ENCODE peak calls at places on chromosomes 11 and 22, in four cellular contexts. One of them, this sample, is unnamed.

GRCh38 chr11:16669799-16670415 is 68.5 kb upstream of the C11orf58 start:
- DNase-seq in Calu3: peak; percentile 79
- DNase-seq in substantia nigra: no peak
- DNase-seq in ACHN: peak; percentile 34
- DNase-seq in this sample: peak; percentile 28

GRCh38 chr11:96267490-96268010 is 75.4 kb downstream of the MAML2 start:
- DNase-seq in Calu3: no peak
- DNase-seq in substantia nigra: no peak
- DNase-seq in ACHN: no peak
- DNase-seq in this sample: no peak

GRCh38 chr11:94647926-94648325 is 80.8 kb downstream of the PIWIL4 start:
- DNase-seq in Calu3: no peak
- DNase-seq in substantia nigra: no peak
- DNase-seq in ACHN: no peak
- DNase-seq in this sample: no peak

GRCh38 chr11:78074756-78075155 is 4.9 kb downstream of the NDUFC2 start:
- DNase-seq in Calu3: peak; percentile 36
- DNase-seq in substantia nigra: no peak
- DNase-seq in ACHN: no peak
- DNase-seq in this sample: no peak

GRCh38 chr22:41240377-41241132 is at the start of gene CHADL:
- DNase-seq in Calu3: no peak
- DNase-seq in substantia nigra: peak; percentile 98
- DNase-seq in ACHN: no peak
- DNase-seq in this sample: no peak

GRCh38 chr11:48103621-48104561 is 112.7 kb upstream of the OR4B1 start:
- DNase-seq in Calu3: peak; percentile 67
- DNase-seq in substantia nigra: peak; percentile 28
- DNase-seq in ACHN: no peak
- DNase-seq in this sample: peak; percentile 43

GRCh38 chr11:71504526-71504925 is 22.5 kb upstream of the KRTAP5-7 start:
- DNase-seq in Calu3: no peak
- DNase-seq in substantia nigra: no peak
- DNase-seq in ACHN: no peak
- DNase-seq in this sample: peak; percentile 43

GRCh38 chr22:48320048-48320655 is 1507.5 kb downstream of the BRD1 start:
- DNase-seq in Calu3: no peak
- DNase-seq in substantia nigra: no peak
- DNase-seq in ACHN: no peak
- DNase-seq in this sample: no peak

GRCh38 chr22:50016988-50017700 is 4.6 kb upstream of the IL17REL start:
- DNase-seq in Calu3: peak; percentile 79
- DNase-seq in substantia nigra: no peak
- DNase-seq in ACHN: no peak
- DNase-seq in this sample: peak; percentile 52

GRCh38 chr11:850777-851762 is 8.4 kb downstream of the TSPAN4 start:
- DNase-seq in Calu3: no peak
- DNase-seq in substantia nigra: no peak
- DNase-seq in ACHN: no peak
- DNase-seq in this sample: no peak

GRCh38 chr11:17852246-17852645 is 117.7 kb downstream of the KCNC1 start:
- DNase-seq in Calu3: no peak
- DNase-seq in substantia nigra: no peak
- DNase-seq in ACHN: no peak
- DNase-seq in this sample: no peak

GRCh38 chr11:26187639-26188038 is 144.3 kb upstream of the ANO3 start:
- DNase-seq in Calu3: peak; percentile 29
- DNase-seq in substantia nigra: no peak
- DNase-seq in ACHN: peak; percentile 6
- DNase-seq in this sample: peak; percentile 52

GRCh38 chr22:17980638-17981051 is 43.7 kb downstream of the MICAL3 start:
- DNase-seq in Calu3: peak; percentile 16
- DNase-seq in substantia nigra: no peak
- DNase-seq in ACHN: no peak
- DNase-seq in this sample: peak; percentile 22

GRCh38 chr22:38835888-38836301 is 7.9 kb downstream of the NPTXR start:
- DNase-seq in Calu3: no peak
- DNase-seq in substantia nigra: no peak
- DNase-seq in ACHN: no peak
- DNase-seq in this sample: no peak

GRCh38 chr22:25080855-25081254 is 118.8 kb upstream of the CRYBB3 start:
- DNase-seq in Calu3: no peak
- DNase-seq in substantia nigra: no peak
- DNase-seq in ACHN: no peak
- DNase-seq in this sample: no peak

GRCh38 chr11:281486-282161 is 3.4 kb downstream of the NLRP6 start:
- DNase-seq in Calu3: no peak
- DNase-seq in substantia nigra: no peak
- DNase-seq in ACHN: no peak
- DNase-seq in this sample: no peak

GRCh38 chr11:125091247-125091876 is 20.1 kb downstream of the TMEM218 start:
- DNase-seq in Calu3: no peak
- DNase-seq in substantia nigra: peak; percentile 16
- DNase-seq in ACHN: peak; percentile 43
- DNase-seq in this sample: peak; percentile 78

GRCh38 chr22:27966168-27967064 is 47.4 kb upstream of the PITPNB start:
- DNase-seq in Calu3: no peak
- DNase-seq in substantia nigra: no peak
- DNase-seq in ACHN: no peak
- DNase-seq in this sample: no peak

GRCh38 chr11:33716236-33716635 is 15.6 kb upstream of the C11orf91 start:
- DNase-seq in Calu3: no peak
- DNase-seq in substantia nigra: no peak
- DNase-seq in ACHN: peak; percentile 50
- DNase-seq in this sample: no peak

GRCh38 chr11:67051494-67051893 is 5.2 kb upstream of the RHOD start:
- DNase-seq in Calu3: no peak
- DNase-seq in substantia nigra: no peak
- DNase-seq in ACHN: no peak
- DNase-seq in this sample: no peak

GRCh38 chr11:69808708-69809107 is 10.5 kb downstream of the FGF3 start:
- DNase-seq in Calu3: no peak
- DNase-seq in substantia nigra: no peak
- DNase-seq in ACHN: no peak
- DNase-seq in this sample: no peak

GRCh38 chr11:12113294-12113693 is 2.9 kb downstream of the MICAL2 start:
- DNase-seq in Calu3: no peak
- DNase-seq in substantia nigra: no peak
- DNase-seq in ACHN: no peak
- DNase-seq in this sample: no peak